ENCODE peak calls at places on chromosomes 3 and 15, in eight cellular contexts. V, K, J, U, X, E, T and Q are unnamed samples.

GRCh38 chr3:52001443-52001974 is 5.8 kb upstream of the RPL29 start:
- DNase-seq in V (peak; percentile 18), K (peak; percentile 42), J (no peak), U (peak; percentile 70), X (peak; percentile 85), E (peak; percentile 94), T (peak; percentile 81), Q (peak; percentile 82)

GRCh38 chr15:68271854-68272471 is 5.6 kb upstream of the FEM1B start:
- DNase-seq in V (peak; percentile 91), K (peak; percentile 95), J (peak; percentile 97), U (peak; percentile 33), X (no peak), E (peak; percentile 31), T (no peak), Q (peak; percentile 45)

GRCh38 chr3:156657862-156658731 is 16.3 kb upstream of the TIPARP start:
- DNase-seq in V (no peak), K (no peak), J (no peak), U (no peak), X (no peak), E (no peak), T (no peak), Q (no peak)

GRCh38 chr3:13004376-13004775 is 68.9 kb downstream of the IQSEC1 start:
- DNase-seq in V (no peak), K (no peak), J (peak; percentile 74), U (no peak), X (peak; percentile 69), E (peak; percentile 58), T (no peak), Q (no peak)

GRCh38 chr3:159821148-159821547 is 167.5 kb upstream of the IL12A start:
- DNase-seq in V (peak; percentile 98), K (peak; percentile 98), J (no peak), U (no peak), X (no peak), E (no peak), T (no peak), Q (no peak)

GRCh38 chr15:52236015-52236414 is 44.8 kb upstream of the GNB5 start:
- DNase-seq in V (no peak), K (no peak), J (no peak), U (no peak), X (no peak), E (no peak), T (no peak), Q (no peak)

GRCh38 chr3:98945006-98945626 is 43.6 kb upstream of the DCBLD2 start:
- DNase-seq in V (peak; percentile 91), K (peak; percentile 91), J (no peak), U (no peak), X (no peak), E (no peak), T (no peak), Q (no peak)

GRCh38 chr3:43505351-43505750 is 116.5 kb downstream of the ANO10 start:
- DNase-seq in V (peak; percentile 37), K (peak; percentile 53), J (no peak), U (no peak), X (no peak), E (no peak), T (no peak), Q (no peak)

GRCh38 chr15:79981861-79982455 is 11.0 kb upstream of the BCL2A1 start:
- DNase-seq in V (no peak), K (no peak), J (no peak), U (no peak), X (no peak), E (no peak), T (no peak), Q (no peak)

GRCh38 chr3:133881492-133881891 is 14.2 kb downstream of the RAB6B start:
- DNase-seq in V (no peak), K (no peak), J (no peak), U (no peak), X (no peak), E (no peak), T (no peak), Q (no peak)

GRCh38 chr15:89379423-89379735 is 44.8 kb upstream of the POLG start:
- DNase-seq in V (no peak), K (no peak), J (no peak), U (no peak), X (no peak), E (no peak), T (no peak), Q (no peak)

GRCh38 chr15:101522091-101522490 is 32.6 kb upstream of the PCSK6 start:
- DNase-seq in V (no peak), K (no peak), J (no peak), U (no peak), X (no peak), E (no peak), T (no peak), Q (no peak)

GRCh38 chr3:14602804-14603644 is 48.5 kb upstream of the CCDC174 start:
- DNase-seq in V (no peak), K (no peak), J (no peak), U (no peak), X (no peak), E (peak; percentile 80), T (peak; percentile 17), Q (no peak)

GRCh38 chr3:71226565-71227281 is 356.8 kb downstream of the FOXP1 start:
- DNase-seq in V (peak; percentile 68), K (peak; percentile 78), J (no peak), U (no peak), X (no peak), E (no peak), T (peak; percentile 72), Q (no peak)

GRCh38 chr3:116338713-116339112 is 106.6 kb downstream of the LSAMP start:
- DNase-seq in V (no peak), K (no peak), J (no peak), U (no peak), X (no peak), E (peak; percentile 73), T (no peak), Q (no peak)

GRCh38 chr15:45448066-45448510 is 69.7 kb upstream of the GATM start:
- DNase-seq in V (no peak), K (peak; percentile 30), J (peak; percentile 72), U (peak; percentile 60), X (no peak), E (no peak), T (no peak), Q (no peak)

GRCh38 chr15:67501177-67501835 is 19.6 kb upstream of the C15orf61 start:
- DNase-seq in V (peak; percentile 10), K (peak; percentile 36), J (no peak), U (no peak), X (no peak), E (no peak), T (no peak), Q (no peak)

GRCh38 chr15:74725241-74725774 is at the start of gene CYP1A1:
- DNase-seq in V (no peak), K (peak; percentile 4), J (peak; percentile 42), U (peak; percentile 64), X (no peak), E (peak; percentile 49), T (no peak), Q (no peak)

GRCh38 chr15:68341851-68342336 is 64.3 kb downstream of the FEM1B start:
- DNase-seq in V (no peak), K (no peak), J (no peak), U (no peak), X (no peak), E (no peak), T (no peak), Q (no peak)

GRCh38 chr3:197366301-197367044 is 68.1 kb upstream of the DLG1 start:
- DNase-seq in V (peak; percentile 68), K (peak; percentile 74), J (peak; percentile 90), U (no peak), X (peak; percentile 32), E (no peak), T (peak; percentile 53), Q (no peak)

GRCh38 chr3:46433841-46434240 is 26.8 kb downstream of the CCRL2 start:
- DNase-seq in V (no peak), K (no peak), J (no peak), U (no peak), X (no peak), E (no peak), T (no peak), Q (no peak)

GRCh38 chr3:6732807-6733206 is 128.1 kb upstream of the GRM7 start:
- DNase-seq in V (no peak), K (no peak), J (no peak), U (no peak), X (no peak), E (no peak), T (no peak), Q (no peak)

GRCh38 chr3:194604837-194605236 is 28.4 kb downstream of the TMEM44 start:
- DNase-seq in V (no peak), K (no peak), J (no peak), U (no peak), X (no peak), E (no peak), T (no peak), Q (no peak)
- TF ChIP-seq CTCF in V (peak; percentile 44), K (peak; percentile 32), J (peak; percentile 83), U (no peak), X (no peak), E (peak; percentile 27), T (no peak), Q (no peak)

GRCh38 chr15:83930392-83930791 is 276.5 kb downstream of the ADAMTSL3 start:
- DNase-seq in V (no peak), K (no peak), J (no peak), U (no peak), X (no peak), E (no peak), T (no peak), Q (no peak)
- H3K27ac ChIP-seq in V (no peak overlapping the region), K (no peak overlapping the region), J (no peak overlapping the region), U (peak overlapping the region; percentile 74), X (peak overlapping the region; percentile 1), E (no peak overlapping the region), T (peak overlapping the region; percentile 69), Q (no peak overlapping the region)

GRCh38 chr3:9468460-9468859 is 71.0 kb downstream of the SETD5 start:
- DNase-seq in V (no peak), K (peak; percentile 9), J (no peak), U (no peak), X (no peak), E (no peak), T (no peak), Q (no peak)
- H3K36me3 ChIP-seq in V (peaks cover 83% of the 10 kb centered on the region), K (peaks cover 27% of the 10 kb centered on the region), J (peaks cover 69% of the 10 kb centered on the region), U (peaks cover 27% of the 10 kb centered on the region), X (peaks cover 81% of the 10 kb centered on the region), E (peaks cover 33% of the 10 kb centered on the region), T (peaks cover 94% of the 10 kb centered on the region), Q (no peaks in the 10 kb centered on the region)

GRCh38 chr3:48422272-48422671 is 7.6 kb downstream of the PLXNB1 start:
- DNase-seq in V (no peak), K (no peak), J (no peak), U (no peak), X (no peak), E (no peak), T (no peak), Q (no peak)
- TF ChIP-seq CTCF in V (no peak), K (no peak), J (no peak), U (no peak), X (no peak), E (no peak), T (no peak), Q (no peak)

GRCh38 chr3:195873971-195874370 is 34.4 kb downstream of the TNK2 start:
- DNase-seq in V (no peak), K (peak; percentile 49), J (peak; percentile 64), U (no peak), X (no peak), E (no peak), T (no peak), Q (no peak)
- H3K27ac ChIP-seq in V (no peak overlapping the region), K (no peak overlapping the region), J (peak overlapping the region; percentile 55), U (no peak overlapping the region), X (no peak overlapping the region), E (no peak overlapping the region), T (no peak overlapping the region), Q (no peak overlapping the region)